ENCODE peak calls at places on chromosomes 12 and 14, in six cellular contexts. One of them, this sample, is unnamed. For H3K36me3, the result is how much of the 10 kb centered on the place peaks cover.

GRCh38 chr14:75489480-75489837 is 32.8 kb upstream of the BATF start:
- DNase-seq in thoracic aorta: no peak
- DNase-seq in PC-3: no peak
- DNase-seq in ovary: no peak
- DNase-seq in CD8-positive, alpha-beta T cell: no peak
- DNase-seq in heart right ventricle: no peak
- DNase-seq in this sample: no peak

GRCh38 chr12:110794623-110795280 is 52.0 kb upstream of the CCDC63 start:
- DNase-seq in PC-3: no peak
- DNase-seq in ovary: no peak
- DNase-seq in heart right ventricle: peak
- DNase-seq in thoracic aorta: no peak
- DNase-seq in CD8-positive, alpha-beta T cell: no peak
- DNase-seq in this sample: no peak

GRCh38 chr12:62516932-62517331 is 50.3 kb downstream of the MON2 start:
- DNase-seq in ovary: no peak
- DNase-seq in PC-3: no peak
- DNase-seq in heart right ventricle: no peak
- DNase-seq in CD8-positive, alpha-beta T cell: no peak
- DNase-seq in thoracic aorta: no peak
- DNase-seq in this sample: no peak

GRCh38 chr12:7638064-7638763 is 27.5 kb downstream of the APOBEC1 start:
- DNase-seq in PC-3: no peak
- DNase-seq in CD8-positive, alpha-beta T cell: no peak
- DNase-seq in thoracic aorta: no peak
- DNase-seq in heart right ventricle: no peak
- DNase-seq in ovary: no peak
- DNase-seq in this sample: no peak

GRCh38 chr14:96105921-96106441 is 66.8 kb downstream of the C14orf132 start:
- DNase-seq in ovary: no peak
- DNase-seq in CD8-positive, alpha-beta T cell: no peak
- DNase-seq in PC-3: no peak
- DNase-seq in thoracic aorta: no peak
- DNase-seq in heart right ventricle: no peak
- DNase-seq in this sample: peak

GRCh38 chr12:107385518-107385917 is 292.2 kb upstream of the CRY1 start:
- DNase-seq in CD8-positive, alpha-beta T cell: no peak
- DNase-seq in heart right ventricle: no peak
- DNase-seq in ovary: no peak
- DNase-seq in thoracic aorta: no peak
- DNase-seq in PC-3: peak
- DNase-seq in this sample: peak

GRCh38 chr14:100677925-100678765 is 48.5 kb upstream of the DLK1 start:
- DNase-seq in CD8-positive, alpha-beta T cell: no peak
- DNase-seq in thoracic aorta: no peak
- DNase-seq in ovary: peak
- DNase-seq in heart right ventricle: peak
- DNase-seq in PC-3: no peak
- DNase-seq in this sample: no peak

GRCh38 chr12:22299294-22299912 is 35.1 kb downstream of the ST8SIA1 start:
- DNase-seq in ovary: no peak
- DNase-seq in heart right ventricle: no peak
- DNase-seq in PC-3: peak
- DNase-seq in CD8-positive, alpha-beta T cell: no peak
- DNase-seq in thoracic aorta: no peak
- DNase-seq in this sample: no peak

GRCh38 chr14:90593254-90594040 is 196.6 kb downstream of the CALM1 start:
- DNase-seq in PC-3: no peak
- DNase-seq in thoracic aorta: no peak
- DNase-seq in heart right ventricle: no peak
- DNase-seq in ovary: no peak
- DNase-seq in CD8-positive, alpha-beta T cell: no peak
- DNase-seq in this sample: no peak

GRCh38 chr12:70853326-70853725 is 67.2 kb downstream of the PTPRR start:
- DNase-seq in CD8-positive, alpha-beta T cell: no peak
- DNase-seq in PC-3: no peak
- DNase-seq in heart right ventricle: no peak
- DNase-seq in ovary: no peak
- DNase-seq in thoracic aorta: no peak
- DNase-seq in this sample: peak

GRCh38 chr12:52906049-52906645 is 1.3 kb upstream of the KRT8 start:
- DNase-seq in heart right ventricle: no peak
- DNase-seq in PC-3: peak
- DNase-seq in ovary: no peak
- DNase-seq in CD8-positive, alpha-beta T cell: no peak
- DNase-seq in thoracic aorta: no peak
- DNase-seq in this sample: peak

GRCh38 chr12:80053048-80053790 is 46.1 kb upstream of the OTOGL start:
- DNase-seq in ovary: peak
- DNase-seq in CD8-positive, alpha-beta T cell: no peak
- DNase-seq in thoracic aorta: peak
- DNase-seq in heart right ventricle: peak
- DNase-seq in PC-3: peak
- DNase-seq in this sample: no peak

GRCh38 chr12:131102493-131102931 is 148.8 kb downstream of the ADGRD1 start:
- DNase-seq in CD8-positive, alpha-beta T cell: no peak
- DNase-seq in thoracic aorta: no peak
- DNase-seq in heart right ventricle: no peak
- DNase-seq in PC-3: no peak
- DNase-seq in ovary: peak
- DNase-seq in this sample: no peak

GRCh38 chr12:111170559-111170958 is 198.3 kb downstream of the PHETA1 start:
- DNase-seq in CD8-positive, alpha-beta T cell: no peak
- DNase-seq in heart right ventricle: no peak
- DNase-seq in PC-3: no peak
- DNase-seq in thoracic aorta: no peak
- DNase-seq in ovary: no peak
- DNase-seq in this sample: no peak

GRCh38 chr14:24132061-24132685 is 1.7 kb downstream of the FITM1 start:
- DNase-seq in thoracic aorta: no peak
- DNase-seq in heart right ventricle: peak
- DNase-seq in CD8-positive, alpha-beta T cell: peak
- DNase-seq in ovary: no peak
- DNase-seq in PC-3: no peak
- DNase-seq in this sample: no peak

GRCh38 chr14:28609228-28609828 is 157.3 kb upstream of the FOXG1 start:
- DNase-seq in thoracic aorta: no peak
- DNase-seq in CD8-positive, alpha-beta T cell: no peak
- DNase-seq in PC-3: peak
- DNase-seq in ovary: no peak
- DNase-seq in heart right ventricle: peak
- DNase-seq in this sample: peak

GRCh38 chr14:99234366-99234765 is 37.6 kb downstream of the BCL11B start:
- DNase-seq in heart right ventricle: no peak
- DNase-seq in CD8-positive, alpha-beta T cell: no peak
- DNase-seq in thoracic aorta: no peak
- DNase-seq in PC-3: no peak
- DNase-seq in ovary: no peak
- DNase-seq in this sample: no peak

GRCh38 chr14:105255021-105255507 is 6.7 kb downstream of the BTBD6 start:
- DNase-seq in ovary: no peak
- DNase-seq in thoracic aorta: no peak
- DNase-seq in CD8-positive, alpha-beta T cell: no peak
- DNase-seq in PC-3: no peak
- DNase-seq in heart right ventricle: no peak
- DNase-seq in this sample: no peak

GRCh38 chr12:65740506-65740872 is 83.8 kb upstream of the HMGA2 start:
- DNase-seq in PC-3: no peak
- DNase-seq in thoracic aorta: no peak
- DNase-seq in ovary: no peak
- DNase-seq in CD8-positive, alpha-beta T cell: no peak
- DNase-seq in heart right ventricle: no peak
- DNase-seq in this sample: no peak
- H3K4me3 ChIP-seq in PC-3: no peak
- H3K4me3 ChIP-seq in thoracic aorta: no peak
- H3K4me3 ChIP-seq in ovary: no peak
- H3K4me3 ChIP-seq in CD8-positive, alpha-beta T cell: peak
- H3K4me3 ChIP-seq in heart right ventricle: peak
- H3K4me3 ChIP-seq in this sample: peak

GRCh38 chr12:96069511-96070231 is 34.3 kb upstream of the LTA4H start:
- DNase-seq in ovary: no peak
- DNase-seq in CD8-positive, alpha-beta T cell: no peak
- DNase-seq in heart right ventricle: no peak
- DNase-seq in PC-3: no peak
- DNase-seq in thoracic aorta: no peak
- DNase-seq in this sample: no peak

GRCh38 chr12:96068636-96069035 is 33.2 kb upstream of the LTA4H start:
- DNase-seq in ovary: no peak
- DNase-seq in PC-3: no peak
- DNase-seq in heart right ventricle: no peak
- DNase-seq in thoracic aorta: no peak
- DNase-seq in CD8-positive, alpha-beta T cell: no peak
- DNase-seq in this sample: no peak

GRCh38 chr12:96073346-96074336 is 38.3 kb upstream of the LTA4H start:
- DNase-seq in thoracic aorta: no peak
- DNase-seq in CD8-positive, alpha-beta T cell: no peak
- DNase-seq in PC-3: peak
- DNase-seq in ovary: no peak
- DNase-seq in heart right ventricle: no peak
- DNase-seq in this sample: peak

GRCh38 chr12:96068111-96068510 is 32.7 kb upstream of the LTA4H start:
- DNase-seq in PC-3: no peak
- DNase-seq in thoracic aorta: no peak
- DNase-seq in ovary: no peak
- DNase-seq in heart right ventricle: no peak
- DNase-seq in CD8-positive, alpha-beta T cell: no peak
- DNase-seq in this sample: no peak

GRCh38 chr12:96070670-96071279 is 35.4 kb upstream of the LTA4H start:
- DNase-seq in heart right ventricle: no peak
- DNase-seq in thoracic aorta: no peak
- DNase-seq in ovary: no peak
- DNase-seq in PC-3: no peak
- DNase-seq in CD8-positive, alpha-beta T cell: no peak
- DNase-seq in this sample: peak
- TF ChIP-seq CTCF in heart right ventricle: peak
- TF ChIP-seq CTCF in thoracic aorta: no peak
- TF ChIP-seq CTCF in ovary: no peak
- TF ChIP-seq CTCF in PC-3: peak
- TF ChIP-seq CTCF in CD8-positive, alpha-beta T cell: no peak
- TF ChIP-seq CTCF in this sample: no peak

GRCh38 chr12:68838046-68838886 is 30.3 kb downstream of the MDM2 start:
- DNase-seq in PC-3: no peak
- DNase-seq in thoracic aorta: no peak
- DNase-seq in heart right ventricle: no peak
- DNase-seq in CD8-positive, alpha-beta T cell: no peak
- DNase-seq in ovary: no peak
- DNase-seq in this sample: no peak
- H3K36me3 ChIP-seq in PC-3: half or more
- H3K36me3 ChIP-seq in thoracic aorta: under half
- H3K36me3 ChIP-seq in heart right ventricle: half or more
- H3K36me3 ChIP-seq in CD8-positive, alpha-beta T cell: under half
- H3K36me3 ChIP-seq in ovary: under half
- H3K36me3 ChIP-seq in this sample: under half

GRCh38 chr12:117400912-117401311 is 39.5 kb upstream of the NOS1 start:
- DNase-seq in CD8-positive, alpha-beta T cell: no peak
- DNase-seq in ovary: no peak
- DNase-seq in thoracic aorta: no peak
- DNase-seq in PC-3: no peak
- DNase-seq in heart right ventricle: no peak
- DNase-seq in this sample: no peak

GRCh38 chr12:117393656-117394055 is 32.2 kb upstream of the NOS1 start:
- DNase-seq in thoracic aorta: no peak
- DNase-seq in CD8-positive, alpha-beta T cell: no peak
- DNase-seq in PC-3: no peak
- DNase-seq in ovary: no peak
- DNase-seq in heart right ventricle: no peak
- DNase-seq in this sample: no peak

GRCh38 chr12:117394491-117394890 is 33.1 kb upstream of the NOS1 start:
- DNase-seq in ovary: no peak
- DNase-seq in thoracic aorta: no peak
- DNase-seq in heart right ventricle: no peak
- DNase-seq in CD8-positive, alpha-beta T cell: no peak
- DNase-seq in PC-3: no peak
- DNase-seq in this sample: no peak

GRCh38 chr12:117390866-117391265 is 29.4 kb upstream of the NOS1 start:
- DNase-seq in PC-3: no peak
- DNase-seq in ovary: no peak
- DNase-seq in CD8-positive, alpha-beta T cell: no peak
- DNase-seq in heart right ventricle: no peak
- DNase-seq in thoracic aorta: no peak
- DNase-seq in this sample: no peak

DNA sequence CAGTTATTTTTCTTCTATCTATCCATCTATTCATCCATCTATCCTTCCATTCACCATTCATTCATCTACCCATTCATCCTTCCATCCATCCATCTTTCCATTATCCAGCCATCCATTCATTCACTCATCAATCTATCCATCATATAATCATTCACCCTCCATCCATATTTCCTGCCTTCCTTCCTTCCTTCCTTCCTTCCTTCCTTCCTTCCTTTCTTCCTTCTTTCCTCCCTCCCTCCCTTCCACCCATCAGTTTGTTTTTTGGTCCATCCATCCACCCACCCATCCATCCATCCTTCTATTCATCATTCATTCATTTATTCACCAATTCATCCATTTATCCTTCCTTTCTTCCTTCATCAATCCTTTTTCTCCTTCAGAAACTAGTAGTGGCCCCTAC is 34.3 kb upstream of the NOS1 start:
- DNase-seq in PC-3: no peak
- DNase-seq in CD8-positive, alpha-beta T cell: no peak
- DNase-seq in thoracic aorta: no peak
- DNase-seq in ovary: no peak
- DNase-seq in heart right ventricle: no peak
- DNase-seq in this sample: no peak
- H3K4me3 ChIP-seq in PC-3: no peak
- H3K4me3 ChIP-seq in CD8-positive, alpha-beta T cell: no peak
- H3K4me3 ChIP-seq in thoracic aorta: no peak
- H3K4me3 ChIP-seq in ovary: no peak
- H3K4me3 ChIP-seq in heart right ventricle: no peak
- H3K4me3 ChIP-seq in this sample: no peak

GRCh38 chr12:56590237-56590830 is 39.8 kb downstream of the BAZ2A start:
- DNase-seq in PC-3: peak
- DNase-seq in ovary: no peak
- DNase-seq in heart right ventricle: no peak
- DNase-seq in CD8-positive, alpha-beta T cell: no peak
- DNase-seq in thoracic aorta: no peak
- DNase-seq in this sample: no peak
- TF ChIP-seq CTCF in PC-3: peak
- TF ChIP-seq CTCF in ovary: no peak
- TF ChIP-seq CTCF in heart right ventricle: peak
- TF ChIP-seq CTCF in CD8-positive, alpha-beta T cell: no peak
- TF ChIP-seq CTCF in thoracic aorta: no peak
- TF ChIP-seq CTCF in this sample: peak

GRCh38 chr12:76069339-76069738 is 15.1 kb downstream of the NAP1L1 start:
- DNase-seq in thoracic aorta: no peak
- DNase-seq in heart right ventricle: no peak
- DNase-seq in ovary: no peak
- DNase-seq in PC-3: no peak
- DNase-seq in CD8-positive, alpha-beta T cell: no peak
- DNase-seq in this sample: no peak
- H3K36me3 ChIP-seq in thoracic aorta: under half
- H3K36me3 ChIP-seq in heart right ventricle: half or more
- H3K36me3 ChIP-seq in ovary: under half
- H3K36me3 ChIP-seq in PC-3: half or more
- H3K36me3 ChIP-seq in CD8-positive, alpha-beta T cell: under half
- H3K36me3 ChIP-seq in this sample: under half